ENCODE peak calls at places on chromosomes 12 and 14, in eight cellular contexts. One of them, this sample, is unnamed.

GRCh38 chr12:113498490-113498889 is 26.8 kb upstream of the LHX5 start:
- DNase-seq in psoas muscle: no peak
- DNase-seq in heart left ventricle: no peak
- DNase-seq in substantia nigra: no peak
- DNase-seq in coronary artery: no peak
- DNase-seq in Peyer's patch: no peak
- DNase-seq in CD4-positive, alpha-beta T cell: no peak
- DNase-seq in endodermal cell: no peak
- DNase-seq in this sample: no peak

GRCh38 chr12:100279159-100279558 is 12.2 kb downstream of the SCYL2 start:
- DNase-seq in endodermal cell: peak
- DNase-seq in psoas muscle: no peak
- DNase-seq in CD4-positive, alpha-beta T cell: no peak
- DNase-seq in coronary artery: no peak
- DNase-seq in substantia nigra: no peak
- DNase-seq in Peyer's patch: no peak
- DNase-seq in heart left ventricle: no peak
- DNase-seq in this sample: no peak

GRCh38 chr12:47785887-47786661 is 13.0 kb downstream of the SLC48A1 start:
- DNase-seq in substantia nigra: no peak
- DNase-seq in Peyer's patch: no peak
- DNase-seq in coronary artery: no peak
- DNase-seq in endodermal cell: no peak
- DNase-seq in psoas muscle: no peak
- DNase-seq in heart left ventricle: no peak
- DNase-seq in CD4-positive, alpha-beta T cell: no peak
- DNase-seq in this sample: no peak

GRCh38 chr12:14853966-14854365 is 10.6 kb upstream of the ART4 start:
- DNase-seq in endodermal cell: no peak
- DNase-seq in Peyer's patch: no peak
- DNase-seq in coronary artery: no peak
- DNase-seq in substantia nigra: no peak
- DNase-seq in psoas muscle: no peak
- DNase-seq in heart left ventricle: no peak
- DNase-seq in CD4-positive, alpha-beta T cell: no peak
- DNase-seq in this sample: no peak

GRCh38 chr14:42782744-42783143 is 1176.1 kb downstream of the LRFN5 start:
- DNase-seq in CD4-positive, alpha-beta T cell: no peak
- DNase-seq in Peyer's patch: no peak
- DNase-seq in heart left ventricle: no peak
- DNase-seq in psoas muscle: no peak
- DNase-seq in substantia nigra: no peak
- DNase-seq in coronary artery: no peak
- DNase-seq in endodermal cell: no peak
- DNase-seq in this sample: no peak

GRCh38 chr14:29810657-29811056 is 117.0 kb downstream of the PRKD1 start:
- DNase-seq in coronary artery: no peak
- DNase-seq in CD4-positive, alpha-beta T cell: no peak
- DNase-seq in psoas muscle: no peak
- DNase-seq in substantia nigra: no peak
- DNase-seq in endodermal cell: no peak
- DNase-seq in Peyer's patch: no peak
- DNase-seq in heart left ventricle: no peak
- DNase-seq in this sample: no peak

GRCh38 chr12:44816446-44817017 is 59.6 kb downstream of the NELL2 start:
- DNase-seq in endodermal cell: no peak
- DNase-seq in heart left ventricle: no peak
- DNase-seq in coronary artery: no peak
- DNase-seq in substantia nigra: no peak
- DNase-seq in psoas muscle: no peak
- DNase-seq in CD4-positive, alpha-beta T cell: no peak
- DNase-seq in Peyer's patch: no peak
- DNase-seq in this sample: no peak

GRCh38 chr14:94945615-94946014 is 175.7 kb upstream of the GSC start:
- DNase-seq in endodermal cell: no peak
- DNase-seq in CD4-positive, alpha-beta T cell: no peak
- DNase-seq in Peyer's patch: no peak
- DNase-seq in coronary artery: no peak
- DNase-seq in heart left ventricle: no peak
- DNase-seq in psoas muscle: no peak
- DNase-seq in substantia nigra: no peak
- DNase-seq in this sample: no peak

GRCh38 chr12:21301-22189 is 45.0 kb upstream of the IQSEC3 start:
- DNase-seq in coronary artery: no peak
- DNase-seq in endodermal cell: peak
- DNase-seq in psoas muscle: no peak
- DNase-seq in heart left ventricle: no peak
- DNase-seq in CD4-positive, alpha-beta T cell: no peak
- DNase-seq in substantia nigra: no peak
- DNase-seq in Peyer's patch: no peak
- DNase-seq in this sample: no peak

GRCh38 chr12:11648514-11649412 is 711 bp upstream of the ETV6 start:
- DNase-seq in coronary artery: peak
- DNase-seq in Peyer's patch: peak
- DNase-seq in psoas muscle: peak
- DNase-seq in heart left ventricle: peak
- DNase-seq in endodermal cell: peak
- DNase-seq in substantia nigra: peak
- DNase-seq in CD4-positive, alpha-beta T cell: peak
- DNase-seq in this sample: peak

GRCh38 chr14:49623941-49624806 is 3.6 kb downstream of the MGAT2 start:
- DNase-seq in Peyer's patch: no peak
- DNase-seq in heart left ventricle: no peak
- DNase-seq in endodermal cell: no peak
- DNase-seq in coronary artery: no peak
- DNase-seq in substantia nigra: no peak
- DNase-seq in psoas muscle: no peak
- DNase-seq in CD4-positive, alpha-beta T cell: no peak
- DNase-seq in this sample: no peak

GRCh38 chr14:91891081-91891480 is 23.7 kb upstream of the TC2N start:
- DNase-seq in substantia nigra: no peak
- DNase-seq in Peyer's patch: no peak
- DNase-seq in CD4-positive, alpha-beta T cell: no peak
- DNase-seq in endodermal cell: no peak
- DNase-seq in heart left ventricle: no peak
- DNase-seq in coronary artery: no peak
- DNase-seq in psoas muscle: no peak
- DNase-seq in this sample: no peak

GRCh38 chr12:31362759-31363415 is 36.9 kb upstream of the SINHCAF start:
- DNase-seq in CD4-positive, alpha-beta T cell: no peak
- DNase-seq in psoas muscle: no peak
- DNase-seq in endodermal cell: peak
- DNase-seq in coronary artery: no peak
- DNase-seq in heart left ventricle: no peak
- DNase-seq in substantia nigra: no peak
- DNase-seq in Peyer's patch: peak
- DNase-seq in this sample: no peak

GRCh38 chr12:98595152-98595988 is 1.9 kb downstream of the SLC25A3 start:
- DNase-seq in substantia nigra: no peak
- DNase-seq in coronary artery: no peak
- DNase-seq in endodermal cell: peak
- DNase-seq in CD4-positive, alpha-beta T cell: no peak
- DNase-seq in psoas muscle: no peak
- DNase-seq in Peyer's patch: no peak
- DNase-seq in heart left ventricle: no peak
- DNase-seq in this sample: no peak

GRCh38 chr12:104669057-104669770 is 212.5 kb downstream of the CHST11 start:
- DNase-seq in psoas muscle: no peak
- DNase-seq in Peyer's patch: no peak
- DNase-seq in endodermal cell: peak
- DNase-seq in heart left ventricle: peak
- DNase-seq in coronary artery: peak
- DNase-seq in CD4-positive, alpha-beta T cell: no peak
- DNase-seq in substantia nigra: peak
- DNase-seq in this sample: peak

GRCh38 chr12:131124487-131125280 is 171.0 kb downstream of the ADGRD1 start:
- DNase-seq in CD4-positive, alpha-beta T cell: no peak
- DNase-seq in psoas muscle: no peak
- DNase-seq in heart left ventricle: no peak
- DNase-seq in coronary artery: peak
- DNase-seq in Peyer's patch: no peak
- DNase-seq in substantia nigra: no peak
- DNase-seq in endodermal cell: no peak
- DNase-seq in this sample: no peak

GRCh38 chr14:104085032-104085888 is at the start of gene ASPG:
- DNase-seq in CD4-positive, alpha-beta T cell: peak
- DNase-seq in coronary artery: peak
- DNase-seq in Peyer's patch: peak
- DNase-seq in psoas muscle: peak
- DNase-seq in heart left ventricle: peak
- DNase-seq in substantia nigra: no peak
- DNase-seq in endodermal cell: peak
- DNase-seq in this sample: no peak

GRCh38 chr14:77489051-77489450 is 9.6 kb downstream of the ISM2 start:
- DNase-seq in Peyer's patch: no peak
- DNase-seq in endodermal cell: no peak
- DNase-seq in CD4-positive, alpha-beta T cell: no peak
- DNase-seq in substantia nigra: no peak
- DNase-seq in coronary artery: no peak
- DNase-seq in heart left ventricle: no peak
- DNase-seq in psoas muscle: no peak
- DNase-seq in this sample: no peak

GRCh38 chr12:120825337-120825736 is 78.8 kb downstream of the SPPL3 start:
- DNase-seq in heart left ventricle: no peak
- DNase-seq in CD4-positive, alpha-beta T cell: no peak
- DNase-seq in psoas muscle: no peak
- DNase-seq in coronary artery: no peak
- DNase-seq in Peyer's patch: no peak
- DNase-seq in endodermal cell: no peak
- DNase-seq in substantia nigra: no peak
- DNase-seq in this sample: no peak

GRCh38 chr12:38785376-38785775 is 120.0 kb downstream of the CPNE8 start:
- DNase-seq in heart left ventricle: no peak
- DNase-seq in psoas muscle: no peak
- DNase-seq in substantia nigra: no peak
- DNase-seq in CD4-positive, alpha-beta T cell: no peak
- DNase-seq in endodermal cell: no peak
- DNase-seq in coronary artery: no peak
- DNase-seq in Peyer's patch: no peak
- DNase-seq in this sample: no peak

GRCh38 chr14:77424862-77425261 is 1.5 kb upstream of the NOXRED1 start:
- DNase-seq in endodermal cell: peak
- DNase-seq in substantia nigra: no peak
- DNase-seq in Peyer's patch: no peak
- DNase-seq in heart left ventricle: no peak
- DNase-seq in psoas muscle: no peak
- DNase-seq in coronary artery: no peak
- DNase-seq in CD4-positive, alpha-beta T cell: no peak
- DNase-seq in this sample: no peak

GRCh38 chr14:90814806-90815566 is 1.2 kb downstream of the TTC7B start:
- DNase-seq in CD4-positive, alpha-beta T cell: no peak
- DNase-seq in Peyer's patch: no peak
- DNase-seq in substantia nigra: no peak
- DNase-seq in psoas muscle: no peak
- DNase-seq in coronary artery: no peak
- DNase-seq in endodermal cell: no peak
- DNase-seq in heart left ventricle: no peak
- DNase-seq in this sample: no peak

GRCh38 chr12:129772463-129773169 is 131.2 kb downstream of the TMEM132D start:
- DNase-seq in endodermal cell: peak
- DNase-seq in heart left ventricle: no peak
- DNase-seq in coronary artery: no peak
- DNase-seq in CD4-positive, alpha-beta T cell: no peak
- DNase-seq in Peyer's patch: no peak
- DNase-seq in psoas muscle: no peak
- DNase-seq in substantia nigra: no peak
- DNase-seq in this sample: no peak

GRCh38 chr14:40028991-40029390 is 596.8 kb upstream of the FBXO33 start:
- DNase-seq in psoas muscle: no peak
- DNase-seq in substantia nigra: no peak
- DNase-seq in endodermal cell: no peak
- DNase-seq in CD4-positive, alpha-beta T cell: no peak
- DNase-seq in coronary artery: no peak
- DNase-seq in heart left ventricle: no peak
- DNase-seq in Peyer's patch: no peak
- DNase-seq in this sample: no peak
- H3K27ac ChIP-seq in psoas muscle: no peak
- H3K27ac ChIP-seq in substantia nigra: no peak
- H3K27ac ChIP-seq in endodermal cell: no peak
- H3K27ac ChIP-seq in CD4-positive, alpha-beta T cell: no peak
- H3K27ac ChIP-seq in coronary artery: no peak
- H3K27ac ChIP-seq in heart left ventricle: no peak
- H3K27ac ChIP-seq in Peyer's patch: no peak
- H3K27ac ChIP-seq in this sample: no peak

GRCh38 chr14:51562816-51563215 is 88.9 kb upstream of the FRMD6 start:
- DNase-seq in endodermal cell: no peak
- DNase-seq in coronary artery: no peak
- DNase-seq in substantia nigra: no peak
- DNase-seq in heart left ventricle: no peak
- DNase-seq in Peyer's patch: no peak
- DNase-seq in psoas muscle: no peak
- DNase-seq in CD4-positive, alpha-beta T cell: no peak
- DNase-seq in this sample: no peak
- H3K27ac ChIP-seq in endodermal cell: no peak
- H3K27ac ChIP-seq in coronary artery: no peak
- H3K27ac ChIP-seq in substantia nigra: no peak
- H3K27ac ChIP-seq in heart left ventricle: no peak
- H3K27ac ChIP-seq in Peyer's patch: no peak
- H3K27ac ChIP-seq in psoas muscle: no peak
- H3K27ac ChIP-seq in CD4-positive, alpha-beta T cell: no peak
- H3K27ac ChIP-seq in this sample: no peak

GRCh38 chr12:121889267-121889624 is 656 bp downstream of the PSMD9 start:
- DNase-seq in psoas muscle: no peak
- DNase-seq in CD4-positive, alpha-beta T cell: no peak
- DNase-seq in substantia nigra: no peak
- DNase-seq in Peyer's patch: no peak
- DNase-seq in endodermal cell: no peak
- DNase-seq in coronary artery: no peak
- DNase-seq in heart left ventricle: no peak
- DNase-seq in this sample: no peak
- H3K27ac ChIP-seq in psoas muscle: peak
- H3K27ac ChIP-seq in CD4-positive, alpha-beta T cell: peak
- H3K27ac ChIP-seq in substantia nigra: peak
- H3K27ac ChIP-seq in Peyer's patch: peak
- H3K27ac ChIP-seq in endodermal cell: peak
- H3K27ac ChIP-seq in coronary artery: peak
- H3K27ac ChIP-seq in heart left ventricle: peak
- H3K27ac ChIP-seq in this sample: no peak

DNA sequence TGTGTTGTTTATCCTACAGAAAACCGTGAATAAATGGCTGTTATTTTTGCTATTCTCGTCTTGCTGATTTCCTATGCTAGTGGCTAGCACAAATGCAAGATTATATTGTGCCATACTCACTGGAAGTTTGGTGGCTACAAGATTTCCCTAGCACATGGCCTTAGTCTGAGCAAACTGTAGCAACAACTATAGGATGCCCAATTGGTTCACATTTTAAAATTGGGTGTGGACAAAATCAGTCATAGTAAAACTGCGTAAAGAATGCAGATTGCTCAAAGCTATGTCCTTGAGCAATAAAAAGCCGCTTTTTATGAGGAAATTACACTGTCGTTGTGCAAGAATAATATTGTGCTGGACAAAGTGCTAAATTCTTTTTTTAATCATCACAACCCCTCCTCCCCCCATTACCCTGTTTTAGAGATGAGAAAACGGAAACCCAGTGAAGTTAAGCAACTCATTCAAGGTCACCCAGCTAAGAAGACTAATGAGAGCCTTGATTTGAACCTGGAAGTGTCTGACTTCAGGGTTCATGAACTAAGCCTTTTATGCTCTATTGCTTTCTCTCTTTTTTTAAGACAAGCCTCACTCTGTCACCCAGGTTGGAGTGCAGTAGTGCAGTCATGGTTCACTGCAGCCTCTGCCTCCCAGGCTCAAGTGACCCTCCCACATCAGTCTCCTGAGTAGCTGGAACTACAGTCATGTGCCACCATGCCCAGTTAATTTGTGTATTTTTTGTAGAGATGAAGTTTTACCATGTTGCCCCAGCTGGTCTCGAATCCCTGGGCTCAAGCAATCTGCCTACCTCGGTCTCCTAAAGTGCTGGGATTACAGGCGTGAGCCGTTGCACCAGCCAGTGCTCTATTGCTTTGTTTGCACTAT is 73.6 kb downstream of the SRGAP1 start:
- DNase-seq in endodermal cell: no peak
- DNase-seq in substantia nigra: no peak
- DNase-seq in coronary artery: no peak
- DNase-seq in CD4-positive, alpha-beta T cell: no peak
- DNase-seq in heart left ventricle: no peak
- DNase-seq in Peyer's patch: peak
- DNase-seq in psoas muscle: no peak
- DNase-seq in this sample: no peak
- H3K27ac ChIP-seq in endodermal cell: peak
- H3K27ac ChIP-seq in substantia nigra: no peak
- H3K27ac ChIP-seq in coronary artery: no peak
- H3K27ac ChIP-seq in CD4-positive, alpha-beta T cell: no peak
- H3K27ac ChIP-seq in heart left ventricle: no peak
- H3K27ac ChIP-seq in Peyer's patch: peak
- H3K27ac ChIP-seq in psoas muscle: no peak
- H3K27ac ChIP-seq in this sample: no peak